ENCODE peak calls at places on chromosomes 1 and 21, in nine cellular contexts. C is fibroblast of lung, Y is thyroid gland, I is upper lobe of right lung, Q is cardiac muscle cell, A is SJSA1, P is psoas muscle, S is mesendoderm, X is AG04450. W is an unnamed sample.

GRCh38 chr1:234584926-234585325 is 25.1 kb downstream of the IRF2BP2 start:
- DNase-seq in A (peak), I (no peak), S (no peak), Q (peak), X (no peak), C (peak), Y (peak), P (no peak), W (no peak)

GRCh38 chr1:180842482-180842881 is 70.2 kb upstream of the KIAA1614 start:
- DNase-seq in A (no peak), P (no peak), X (no peak), Y (no peak), C (no peak), I (no peak), Q (no peak), S (no peak), W (no peak)

GRCh38 chr1:38239258-38239657 is 192.7 kb upstream of the POU3F1 start:
- DNase-seq in A (no peak), S (no peak), P (no peak), X (no peak), Y (no peak), Q (no peak), I (no peak), C (no peak), W (no peak)

GRCh38 chr1:199690520-199690919 is 337.0 kb upstream of the NR5A2 start:
- DNase-seq in P (no peak), A (no peak), Q (no peak), I (no peak), C (no peak), Y (no peak), X (no peak), S (no peak), W (no peak)

GRCh38 chr1:117976381-117976780 is 46.8 kb downstream of the WDR3 start:
- DNase-seq in Q (no peak), S (no peak), A (no peak), X (no peak), I (no peak), C (no peak), Y (peak), P (no peak), W (no peak)

GRCh38 chr1:219310181-219310728 is 136.6 kb downstream of the LYPLAL1 start:
- DNase-seq in P (no peak), S (no peak), Q (no peak), I (no peak), X (no peak), C (no peak), Y (no peak), A (no peak), W (no peak)

GRCh38 chr1:12435639-12436344 is 182.2 kb downstream of the DHRS3 start:
- DNase-seq in P (no peak), X (no peak), S (no peak), Y (no peak), Q (peak), I (no peak), C (no peak), A (no peak), W (no peak)

GRCh38 chr21:45294509-45295291 is 7.0 kb upstream of the POFUT2 start:
- DNase-seq in A (peak), Q (peak), S (peak), I (peak), X (peak), Y (peak), C (peak), P (peak), W (peak)

GRCh38 chr1:229352975-229353374 is 10.1 kb upstream of the CCSAP start:
- DNase-seq in S (no peak), Q (no peak), Y (no peak), C (no peak), X (no peak), P (no peak), I (no peak), A (no peak), W (no peak)

GRCh38 chr1:222418654-222419053 is 129.2 kb downstream of the HHIPL2 start:
- DNase-seq in S (no peak), C (no peak), I (no peak), X (no peak), Q (no peak), P (no peak), Y (no peak), A (no peak), W (no peak)

GRCh38 chr1:87673748-87674147 is 345.1 kb downstream of the LMO4 start:
- DNase-seq in X (no peak), C (peak), I (no peak), Y (no peak), S (no peak), A (no peak), P (no peak), Q (peak), W (no peak)

GRCh38 chr1:33275200-33275599 is 18.9 kb downstream of the ZNF362 start:
- DNase-seq in S (no peak), X (no peak), P (no peak), A (no peak), I (peak), Y (no peak), Q (no peak), C (no peak), W (peak)

GRCh38 chr1:35835398-35835797 is 27.6 kb downstream of the AGO4 start:
- DNase-seq in S (no peak), Q (no peak), X (no peak), P (no peak), C (no peak), Y (no peak), I (no peak), A (no peak), W (no peak)

GRCh38 chr1:160837558-160838205 is 25.0 kb downstream of the CD244 start:
- DNase-seq in S (peak), I (no peak), Y (peak), C (no peak), A (no peak), P (peak), Q (peak), X (no peak), W (peak)

GRCh38 chr1:145960468-145961108 is 2.8 kb upstream of the LIX1L start:
- DNase-seq in Y (peak), S (peak), X (no peak), Q (peak), C (peak), A (peak), P (peak), I (peak), W (peak)

GRCh38 chr1:145958734-145959133 is 917 bp upstream of the LIX1L start:
- DNase-seq in Y (no peak), S (no peak), Q (no peak), P (no peak), A (no peak), X (no peak), I (no peak), C (no peak), W (no peak)

GRCh38 chr1:145957443-145958319 is at the start of gene LIX1L:
- DNase-seq in Q (peak), X (peak), C (peak), Y (peak), A (peak), P (peak), I (peak), S (peak), W (peak)

GRCh38 chr1:145959957-145960467 is 2.2 kb upstream of the LIX1L start:
- DNase-seq in S (no peak), X (no peak), C (no peak), A (no peak), P (no peak), I (no peak), Y (no peak), Q (no peak), W (no peak)

GRCh38 chr1:145959333-145959732 is 1.5 kb upstream of the LIX1L start:
- DNase-seq in S (no peak), Y (no peak), C (no peak), P (no peak), X (no peak), A (no peak), I (no peak), Q (no peak), W (no peak)
- H3K27ac ChIP-seq in S (no peak), Y (no peak), C (no peak), P (peak), X (no peak), A (no peak), I (no peak), Q (no peak), W (no peak)

DNA sequence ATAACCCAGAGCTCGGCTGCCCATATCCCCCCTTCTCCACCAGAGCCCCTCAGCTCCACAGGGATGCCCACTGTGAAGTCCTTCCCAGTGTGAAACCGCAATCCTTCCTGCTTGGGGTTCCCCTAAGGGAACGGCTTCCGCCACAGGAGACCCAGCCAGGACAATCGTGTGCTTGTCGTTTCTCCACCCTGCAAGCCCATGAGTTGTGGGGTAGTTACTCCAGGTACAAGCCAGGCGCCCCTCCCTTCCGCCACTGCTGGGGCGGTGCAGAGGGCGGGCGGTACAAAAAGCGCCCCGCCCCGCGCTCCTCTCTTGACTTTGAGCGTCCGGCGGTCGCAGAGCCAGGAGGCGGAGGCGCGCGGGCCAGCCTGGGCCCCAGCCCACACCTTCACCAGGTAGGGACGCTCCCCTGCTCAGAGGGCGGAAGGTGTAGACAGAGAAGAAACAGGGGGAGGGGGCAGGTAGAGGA is at the start of gene TINAGL1:
- DNase-seq in C (no peak), P (no peak), A (peak), Y (peak), X (no peak), I (peak), S (peak), Q (no peak), W (no peak)
- H3K4me3 ChIP-seq in C (peak), P (peak), A (peak), Y (peak), X (no peak), I (peak), S (no peak), Q (no peak), W (peak)

GRCh38 chr1:212317916-212318315 is 32.7 kb downstream of the PPP2R5A start:
- DNase-seq in P (no peak), C (no peak), I (no peak), Y (no peak), X (no peak), S (no peak), A (no peak), Q (no peak), W (no peak)

GRCh38 chr1:212326541-212326940 is 41.3 kb downstream of the PPP2R5A start:
- DNase-seq in P (no peak), C (no peak), X (no peak), S (no peak), Q (no peak), A (no peak), Y (no peak), I (no peak), W (no peak)

GRCh38 chr1:212328248-212328647 is 43.0 kb downstream of the PPP2R5A start:
- DNase-seq in Y (no peak), P (no peak), X (peak), C (peak), S (no peak), I (no peak), A (no peak), Q (peak), W (no peak)

GRCh38 chr1:212323065-212323464 is 37.9 kb downstream of the PPP2R5A start:
- DNase-seq in C (no peak), P (no peak), S (no peak), I (no peak), Y (no peak), Q (no peak), X (no peak), A (no peak), W (no peak)
- H3K27ac ChIP-seq in C (no peak), P (no peak), S (no peak), I (no peak), Y (no peak), Q (no peak), X (no peak), A (no peak), W (no peak)

GRCh38 chr1:65176071-65176470 is 28.1 kb downstream of the AK4 start:
- DNase-seq in P (no peak), I (no peak), Q (no peak), Y (no peak), C (no peak), A (no peak), S (no peak), X (no peak), W (no peak)

GRCh38 chr1:65176571-65176970 is 28.6 kb downstream of the AK4 start:
- DNase-seq in P (no peak), C (no peak), Q (no peak), A (no peak), S (no peak), Y (no peak), I (no peak), X (no peak), W (no peak)

GRCh38 chr1:65175171-65176070 is 27.4 kb downstream of the AK4 start:
- DNase-seq in S (no peak), C (peak), Q (peak), A (no peak), I (no peak), Y (no peak), X (no peak), P (no peak), W (no peak)

GRCh38 chr1:65172936-65173335 is 24.9 kb downstream of the AK4 start:
- DNase-seq in X (no peak), C (no peak), I (no peak), A (no peak), P (no peak), Y (no peak), Q (no peak), S (no peak), W (no peak)

GRCh38 chr1:65174585-65174984 is 26.6 kb downstream of the AK4 start:
- DNase-seq in C (peak), I (no peak), A (no peak), P (peak), Y (peak), X (peak), Q (peak), S (no peak), W (no peak)
- H3K4me3 ChIP-seq in C (no peak), I (no peak), A (no peak), P (no peak), Y (no peak), X (no peak), Q (no peak), S (no peak), W (no peak)

GRCh38 chr21:33948951-33949444 is 33.4 kb upstream of the ATP5PO start:
- DNase-seq in Q (no peak), A (no peak), Y (no peak), X (no peak), P (no peak), C (no peak), S (no peak), I (no peak), W (no peak)
- H3K27ac ChIP-seq in Q (peak), A (peak), Y (no peak), X (peak), P (no peak), C (peak), S (no peak), I (peak), W (no peak)

GRCh38 chr1:152109998-152110294 is 5.3 kb downstream of the TCHH start:
- DNase-seq in Q (no peak), Y (no peak), A (no peak), S (no peak), I (no peak), C (peak), P (no peak), X (no peak), W (no peak)

GRCh38 chr1:152107289-152107983 is 7.8 kb downstream of the TCHH start:
- DNase-seq in A (no peak), X (no peak), Q (no peak), P (no peak), S (peak), C (no peak), I (peak), Y (no peak), W (no peak)

GRCh38 chr1:152109231-152109997 is 5.8 kb downstream of the TCHH start:
- DNase-seq in I (no peak), Q (no peak), C (peak), A (no peak), P (no peak), S (peak), X (no peak), Y (no peak), W (no peak)

GRCh38 chr1:152108899-152109222 is 6.4 kb downstream of the TCHH start:
- DNase-seq in S (peak), A (no peak), C (no peak), I (no peak), P (no peak), X (no peak), Q (no peak), Y (no peak), W (no peak)

DNA sequence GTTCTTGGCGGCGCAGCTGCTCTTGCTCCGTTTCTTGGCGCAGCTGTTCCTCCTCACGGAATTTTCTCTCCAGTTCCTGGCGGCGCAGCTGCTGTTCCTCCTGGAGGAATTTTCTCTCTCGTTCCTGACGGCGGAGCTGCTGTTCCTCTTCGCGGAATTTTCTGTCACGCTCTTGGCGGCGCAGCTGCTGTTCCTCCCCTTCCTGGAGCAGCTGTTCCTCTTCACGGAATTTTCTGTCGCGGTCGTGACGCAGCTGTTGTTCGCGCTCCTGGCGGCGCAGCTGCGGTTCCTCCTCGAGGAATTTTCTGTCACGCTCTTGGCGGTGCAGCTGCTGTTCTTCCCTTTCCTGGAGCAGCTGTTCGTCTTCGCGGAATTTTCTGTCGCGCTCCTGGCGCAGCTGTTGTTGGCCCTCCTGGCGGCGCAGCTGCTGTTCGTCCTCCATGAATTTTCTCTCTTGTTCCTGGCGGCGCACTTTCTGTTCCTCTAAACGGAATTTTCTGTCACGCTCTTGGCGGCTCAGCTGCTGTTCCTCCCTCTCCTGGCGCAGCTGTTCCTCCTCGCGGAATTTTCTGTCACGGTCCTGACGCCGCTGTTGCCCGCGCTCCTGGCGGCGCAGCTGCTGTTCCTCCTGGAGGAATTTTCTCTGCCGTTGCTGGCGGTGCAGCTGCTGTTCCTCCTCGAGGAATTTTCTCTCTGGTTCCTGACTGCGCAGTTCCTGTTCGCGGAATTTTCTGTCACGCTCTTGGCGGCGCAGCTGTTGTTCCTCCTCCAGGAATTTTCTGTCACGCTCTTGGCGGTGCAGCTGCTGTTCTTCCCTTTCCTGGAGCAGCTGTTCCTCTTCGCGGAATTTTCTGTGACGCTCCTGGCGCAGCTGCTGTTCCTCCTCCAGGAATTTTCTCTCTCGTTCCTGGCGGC is 7.0 kb downstream of the TCHH start:
- DNase-seq in Y (no peak), Q (peak), A (no peak), P (no peak), X (no peak), I (peak), S (peak), C (peak), W (peak)
- H3K4me3 ChIP-seq in Y (no peak), Q (no peak), A (no peak), P (peak), X (peak), I (peak), S (no peak), C (peak), W (no peak)

DNA sequence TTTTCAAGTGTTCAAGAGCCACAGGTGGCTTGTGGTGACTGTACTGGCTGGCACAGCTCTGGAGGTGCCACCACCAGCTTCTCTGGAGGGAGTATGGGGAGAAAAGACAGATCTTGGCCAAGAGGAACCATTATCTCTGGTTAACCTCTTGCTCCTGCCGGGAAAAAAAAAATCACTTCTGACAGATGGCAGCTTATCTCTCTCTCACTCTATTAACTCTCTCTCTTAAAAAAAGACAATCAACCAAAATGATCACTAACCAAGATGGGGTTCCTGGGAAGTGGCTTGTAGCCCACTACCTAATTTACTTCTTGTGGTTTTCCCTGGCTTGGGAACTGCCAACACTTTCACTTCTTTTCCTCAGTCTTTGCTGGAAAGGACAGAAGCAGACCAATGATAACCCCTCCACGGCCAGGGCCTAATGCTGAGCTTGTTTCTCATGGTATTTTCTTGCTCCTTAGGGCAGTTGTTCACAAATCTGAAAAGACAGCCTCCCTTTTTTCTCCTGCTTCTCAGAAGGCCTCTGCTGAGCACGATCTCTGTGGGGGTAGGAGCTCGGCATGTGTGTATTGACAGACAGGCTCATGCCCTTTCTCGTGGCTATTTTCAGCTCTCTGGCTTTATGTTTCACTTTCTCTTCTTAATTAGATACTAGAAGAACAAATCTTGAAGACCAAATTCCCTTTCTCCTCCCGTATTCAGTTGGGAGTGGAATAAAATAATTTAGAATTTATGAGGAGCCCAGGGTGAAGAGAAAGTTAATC is 950 bp upstream of the RIIAD1 start:
- DNase-seq in X (no peak), Q (peak), S (no peak), Y (no peak), I (no peak), A (no peak), P (no peak), C (peak), W (no peak)
- H3K27ac ChIP-seq in X (no peak), Q (no peak), S (no peak), Y (no peak), I (peak), A (no peak), P (peak), C (no peak), W (peak)

DNA sequence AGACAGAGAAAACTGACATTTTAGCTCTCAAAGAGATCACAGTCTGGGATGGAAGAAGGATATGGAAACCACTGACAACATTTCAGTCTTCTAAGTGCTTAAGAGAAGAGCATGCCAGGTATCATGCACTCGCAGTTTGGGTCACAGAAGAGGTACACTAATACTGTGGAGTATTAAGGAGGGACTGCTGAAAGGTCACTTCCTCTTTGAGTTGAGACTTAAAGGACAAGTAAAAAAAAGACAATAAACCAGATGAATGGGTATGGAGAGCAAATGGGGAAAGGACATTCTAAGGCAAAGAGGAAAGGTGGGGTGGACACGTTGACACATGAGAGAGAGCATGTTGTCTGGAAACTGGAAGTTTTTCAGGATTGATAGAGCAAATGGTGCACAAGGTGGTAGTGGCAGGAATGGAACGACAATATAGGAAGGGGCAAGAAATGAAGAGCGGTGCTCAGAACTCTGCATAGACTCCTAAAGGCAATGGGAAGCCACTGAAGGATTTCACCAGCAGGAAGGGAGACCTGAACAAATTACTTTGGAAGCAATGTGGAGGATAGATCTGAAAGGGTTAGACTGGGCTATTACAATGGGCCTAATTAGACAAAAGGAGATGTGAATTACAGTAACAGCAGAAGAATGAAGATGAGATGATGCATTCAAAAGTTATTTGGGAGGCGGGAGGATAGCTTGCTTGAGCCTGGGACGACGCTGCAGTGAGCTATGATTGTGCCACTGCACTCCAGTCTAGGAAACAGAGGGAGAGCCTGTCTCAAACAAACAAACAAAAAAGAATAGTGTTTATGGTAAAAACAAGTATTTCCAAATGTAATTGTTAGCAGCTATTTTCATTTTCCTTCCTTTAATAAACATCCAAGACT is 11.1 kb downstream of the DIPK1A start:
- DNase-seq in Y (no peak), Q (peak), S (peak), A (peak), C (peak), I (no peak), P (no peak), X (no peak), W (no peak)
- H3K4me3 ChIP-seq in Y (no peak), Q (no peak), S (no peak), A (no peak), C (no peak), I (no peak), P (no peak), X (no peak), W (no peak)